ENCODE peak calls at places on chromosomes 4 and X, in nine cellular contexts. E is AG08396; G is heart left ventricle; F is T-helper 9 cell; D is G401; N is endothelial cell; T is suprapubic skin; U is stimulated activated CD4-positive, alpha-beta T cell treated with anti-CD3 and anti-CD28 coated beads, Interleukin-4, amount 100 ng/mL, for 1 hour; Y is activated CD4-positive, alpha-beta memory T cell treated with anti-CD3 and anti-CD28 coated beads, Interleukin-2, amount 10 ng/mL, durations not matched to agents 7 days and 5 days. C is an unnamed sample.

GRCh38 chrX:39773923-39774803 is 323.6 kb downstream of the BCOR start:
- DNase-seq in E (no peak), Y (peak), F (no peak), D (no peak), N (no peak), U (peak), T (no peak), G (no peak), C (no peak)

GRCh38 chr4:88040707-88041106 is 33.3 kb downstream of the PKD2 start:
- DNase-seq in Y (no peak), D (no peak), T (no peak), N (no peak), G (no peak), E (no peak), U (no peak), F (no peak), C (no peak)

GRCh38 chr4:133154725-133155124 is 5.6 kb downstream of the PCDH10 start:
- DNase-seq in Y (no peak), D (no peak), U (no peak), G (no peak), F (no peak), N (peak), T (no peak), E (peak), C (no peak)

GRCh38 chrX:19214248-19214787 is 92.0 kb upstream of the ADGRG2 start:
- DNase-seq in F (no peak), E (no peak), Y (no peak), U (no peak), T (no peak), G (no peak), D (no peak), N (no peak), C (no peak)

GRCh38 chr4:8393593-8394038 is 46.9 kb downstream of the ACOX3 start:
- DNase-seq in D (no peak), T (no peak), N (no peak), E (peak), F (no peak), U (no peak), Y (no peak), G (peak), C (no peak)

GRCh38 chrX:154376768-154377167 is 2.3 kb upstream of the EMD start:
- DNase-seq in U (no peak), T (no peak), D (no peak), E (no peak), N (no peak), Y (no peak), F (no peak), G (no peak), C (no peak)

GRCh38 chrX:41377624-41378023 is 43.7 kb downstream of the DDX3X start:
- DNase-seq in D (no peak), Y (no peak), N (no peak), F (no peak), G (no peak), E (no peak), U (peak), T (no peak), C (no peak)

GRCh38 chrX:110671068-110671803 is 124.4 kb downstream of the CHRDL1 start:
- DNase-seq in G (no peak), N (no peak), Y (no peak), E (no peak), D (no peak), U (no peak), F (no peak), T (no peak), C (no peak)

GRCh38 chrX:71118032-71118984 is at the start of gene MED12:
- DNase-seq in Y (peak), T (peak), N (peak), G (peak), D (peak), F (peak), E (peak), U (peak), C (peak)

C was measured in T-helper 17 cell.